ENCODE peak calls at places on chromosomes 3 and 15, in nine cellular contexts. One of them, this sample, is unnamed.
A peak's percentile ranks its signal among the peaks of the same experiment; 100 is the strongest.

GRCh38 chr15:85891470-85891869 is 96.7 kb upstream of the KLHL25 start:
- DNase-seq in stimulated activated CD8-positive, alpha-beta memory T cell treated with anti-CD3 and anti-CD28 coated beads, Interleukin-15, amount 100 ng/mL, for 24 hours: no peak
- DNase-seq in T47D: no peak
- DNase-seq in retina: no peak
- DNase-seq in non-pigmented ciliary epithelial cell: no peak
- DNase-seq in naive thymus-derived CD8-positive, alpha-beta T cell: no peak
- DNase-seq in GM23248: no peak
- DNase-seq in hepatic stellate cell: no peak
- DNase-seq in WTC11: no peak
- DNase-seq in this sample: no peak

GRCh38 chr3:151859125-151859741 is 14.2 kb upstream of the SUCNR1 start:
- DNase-seq in non-pigmented ciliary epithelial cell: no peak
- DNase-seq in GM23248: no peak
- DNase-seq in WTC11: no peak
- DNase-seq in T47D: no peak
- DNase-seq in naive thymus-derived CD8-positive, alpha-beta T cell: no peak
- DNase-seq in retina: no peak
- DNase-seq in stimulated activated CD8-positive, alpha-beta memory T cell treated with anti-CD3 and anti-CD28 coated beads, Interleukin-15, amount 100 ng/mL, for 24 hours: no peak
- DNase-seq in hepatic stellate cell: no peak
- DNase-seq in this sample: no peak

GRCh38 chr3:114685053-114685630 is 391.3 kb downstream of the TIGIT start:
- DNase-seq in hepatic stellate cell: no peak
- DNase-seq in retina: no peak
- DNase-seq in stimulated activated CD8-positive, alpha-beta memory T cell treated with anti-CD3 and anti-CD28 coated beads, Interleukin-15, amount 100 ng/mL, for 24 hours: no peak
- DNase-seq in naive thymus-derived CD8-positive, alpha-beta T cell: no peak
- DNase-seq in T47D: no peak
- DNase-seq in non-pigmented ciliary epithelial cell: no peak
- DNase-seq in WTC11: no peak
- DNase-seq in GM23248: peak; percentile 32
- DNase-seq in this sample: peak; percentile 38

GRCh38 chr15:66038387-66039116 is 169.3 kb downstream of the RAB11A start:
- DNase-seq in hepatic stellate cell: no peak
- DNase-seq in retina: no peak
- DNase-seq in stimulated activated CD8-positive, alpha-beta memory T cell treated with anti-CD3 and anti-CD28 coated beads, Interleukin-15, amount 100 ng/mL, for 24 hours: no peak
- DNase-seq in naive thymus-derived CD8-positive, alpha-beta T cell: no peak
- DNase-seq in GM23248: no peak
- DNase-seq in WTC11: no peak
- DNase-seq in T47D: peak; percentile 9
- DNase-seq in non-pigmented ciliary epithelial cell: no peak
- DNase-seq in this sample: peak; percentile 65

GRCh38 chr15:74964794-74965193 is 8.2 kb upstream of the RPP25 start:
- DNase-seq in hepatic stellate cell: peak; percentile 55
- DNase-seq in stimulated activated CD8-positive, alpha-beta memory T cell treated with anti-CD3 and anti-CD28 coated beads, Interleukin-15, amount 100 ng/mL, for 24 hours: no peak
- DNase-seq in retina: peak; percentile 21
- DNase-seq in WTC11: no peak
- DNase-seq in GM23248: peak; percentile 52
- DNase-seq in naive thymus-derived CD8-positive, alpha-beta T cell: no peak
- DNase-seq in T47D: no peak
- DNase-seq in non-pigmented ciliary epithelial cell: no peak
- DNase-seq in this sample: no peak

GRCh38 chr3:48716508-48716981 is 476 bp downstream of the IP6K2 start:
- DNase-seq in retina: no peak
- DNase-seq in hepatic stellate cell: no peak
- DNase-seq in T47D: no peak
- DNase-seq in GM23248: peak; percentile 44
- DNase-seq in non-pigmented ciliary epithelial cell: no peak
- DNase-seq in WTC11: peak; percentile 29
- DNase-seq in naive thymus-derived CD8-positive, alpha-beta T cell: peak; percentile 24
- DNase-seq in stimulated activated CD8-positive, alpha-beta memory T cell treated with anti-CD3 and anti-CD28 coated beads, Interleukin-15, amount 100 ng/mL, for 24 hours: no peak
- DNase-seq in this sample: peak; percentile 64

GRCh38 chr3:25428003-25428861 is at the start of gene RARB:
- DNase-seq in retina: peak; percentile 97
- DNase-seq in GM23248: peak; percentile 86
- DNase-seq in WTC11: peak; percentile 35
- DNase-seq in stimulated activated CD8-positive, alpha-beta memory T cell treated with anti-CD3 and anti-CD28 coated beads, Interleukin-15, amount 100 ng/mL, for 24 hours: no peak
- DNase-seq in T47D: peak; percentile 63
- DNase-seq in non-pigmented ciliary epithelial cell: peak; percentile 96
- DNase-seq in hepatic stellate cell: peak; percentile 81
- DNase-seq in naive thymus-derived CD8-positive, alpha-beta T cell: no peak
- DNase-seq in this sample: peak; percentile 88

GRCh38 chr15:83380682-83381081 is 66.5 kb upstream of the SH3GL3 start:
- DNase-seq in retina: no peak
- DNase-seq in GM23248: peak; percentile 71
- DNase-seq in WTC11: peak; percentile 34
- DNase-seq in non-pigmented ciliary epithelial cell: no peak
- DNase-seq in stimulated activated CD8-positive, alpha-beta memory T cell treated with anti-CD3 and anti-CD28 coated beads, Interleukin-15, amount 100 ng/mL, for 24 hours: no peak
- DNase-seq in hepatic stellate cell: peak; percentile 50
- DNase-seq in naive thymus-derived CD8-positive, alpha-beta T cell: no peak
- DNase-seq in T47D: peak; percentile 74
- DNase-seq in this sample: peak; percentile 83

GRCh38 chr15:92000709-92001108 is 147.2 kb downstream of the SLCO3A1 start:
- DNase-seq in retina: peak; percentile 56
- DNase-seq in T47D: no peak
- DNase-seq in stimulated activated CD8-positive, alpha-beta memory T cell treated with anti-CD3 and anti-CD28 coated beads, Interleukin-15, amount 100 ng/mL, for 24 hours: no peak
- DNase-seq in non-pigmented ciliary epithelial cell: no peak
- DNase-seq in GM23248: no peak
- DNase-seq in hepatic stellate cell: no peak
- DNase-seq in WTC11: peak; percentile 29
- DNase-seq in naive thymus-derived CD8-positive, alpha-beta T cell: no peak
- DNase-seq in this sample: no peak

GRCh38 chr3:122930371-122930997 is 97.1 kb downstream of the SEMA5B start:
- DNase-seq in stimulated activated CD8-positive, alpha-beta memory T cell treated with anti-CD3 and anti-CD28 coated beads, Interleukin-15, amount 100 ng/mL, for 24 hours: no peak
- DNase-seq in retina: no peak
- DNase-seq in WTC11: no peak
- DNase-seq in T47D: no peak
- DNase-seq in GM23248: no peak
- DNase-seq in non-pigmented ciliary epithelial cell: no peak
- DNase-seq in hepatic stellate cell: no peak
- DNase-seq in naive thymus-derived CD8-positive, alpha-beta T cell: no peak
- DNase-seq in this sample: no peak

GRCh38 chr15:39869251-39869650 is 50.8 kb downstream of the GPR176 start:
- DNase-seq in WTC11: no peak
- DNase-seq in naive thymus-derived CD8-positive, alpha-beta T cell: no peak
- DNase-seq in T47D: no peak
- DNase-seq in retina: no peak
- DNase-seq in hepatic stellate cell: no peak
- DNase-seq in non-pigmented ciliary epithelial cell: no peak
- DNase-seq in stimulated activated CD8-positive, alpha-beta memory T cell treated with anti-CD3 and anti-CD28 coated beads, Interleukin-15, amount 100 ng/mL, for 24 hours: no peak
- DNase-seq in GM23248: no peak
- DNase-seq in this sample: no peak

GRCh38 chr15:57595011-57595866 is 3.5 kb downstream of the MYZAP start:
- DNase-seq in retina: no peak
- DNase-seq in naive thymus-derived CD8-positive, alpha-beta T cell: no peak
- DNase-seq in hepatic stellate cell: no peak
- DNase-seq in stimulated activated CD8-positive, alpha-beta memory T cell treated with anti-CD3 and anti-CD28 coated beads, Interleukin-15, amount 100 ng/mL, for 24 hours: no peak
- DNase-seq in non-pigmented ciliary epithelial cell: no peak
- DNase-seq in GM23248: no peak
- DNase-seq in WTC11: no peak
- DNase-seq in T47D: no peak
- DNase-seq in this sample: no peak

GRCh38 chr3:86793786-86794185 is 197.2 kb downstream of the VGLL3 start:
- DNase-seq in GM23248: peak; percentile 94
- DNase-seq in WTC11: no peak
- DNase-seq in non-pigmented ciliary epithelial cell: peak; percentile 91
- DNase-seq in retina: no peak
- DNase-seq in naive thymus-derived CD8-positive, alpha-beta T cell: no peak
- DNase-seq in stimulated activated CD8-positive, alpha-beta memory T cell treated with anti-CD3 and anti-CD28 coated beads, Interleukin-15, amount 100 ng/mL, for 24 hours: no peak
- DNase-seq in hepatic stellate cell: peak; percentile 58
- DNase-seq in T47D: peak; percentile 1
- DNase-seq in this sample: no peak

GRCh38 chr3:181457190-181457589 is 254.5 kb upstream of the SOX2 start:
- DNase-seq in naive thymus-derived CD8-positive, alpha-beta T cell: no peak
- DNase-seq in retina: no peak
- DNase-seq in T47D: no peak
- DNase-seq in WTC11: no peak
- DNase-seq in non-pigmented ciliary epithelial cell: no peak
- DNase-seq in stimulated activated CD8-positive, alpha-beta memory T cell treated with anti-CD3 and anti-CD28 coated beads, Interleukin-15, amount 100 ng/mL, for 24 hours: no peak
- DNase-seq in GM23248: no peak
- DNase-seq in hepatic stellate cell: no peak
- DNase-seq in this sample: no peak

GRCh38 chr3:85304360-85304964 is 345.7 kb downstream of the CADM2 start:
- DNase-seq in non-pigmented ciliary epithelial cell: no peak
- DNase-seq in hepatic stellate cell: no peak
- DNase-seq in retina: no peak
- DNase-seq in stimulated activated CD8-positive, alpha-beta memory T cell treated with anti-CD3 and anti-CD28 coated beads, Interleukin-15, amount 100 ng/mL, for 24 hours: no peak
- DNase-seq in T47D: peak; percentile 7
- DNase-seq in naive thymus-derived CD8-positive, alpha-beta T cell: no peak
- DNase-seq in WTC11: no peak
- DNase-seq in GM23248: peak; percentile 8
- DNase-seq in this sample: no peak

GRCh38 chr15:41795996-41796395 is 21.7 kb downstream of the MAPKBP1 start:
- DNase-seq in GM23248: peak; percentile 26
- DNase-seq in hepatic stellate cell: no peak
- DNase-seq in WTC11: no peak
- DNase-seq in stimulated activated CD8-positive, alpha-beta memory T cell treated with anti-CD3 and anti-CD28 coated beads, Interleukin-15, amount 100 ng/mL, for 24 hours: no peak
- DNase-seq in T47D: no peak
- DNase-seq in retina: no peak
- DNase-seq in non-pigmented ciliary epithelial cell: no peak
- DNase-seq in naive thymus-derived CD8-positive, alpha-beta T cell: no peak
- DNase-seq in this sample: no peak

GRCh38 chr3:11610044-11610671 is 33.6 kb downstream of the VGLL4 start:
- DNase-seq in naive thymus-derived CD8-positive, alpha-beta T cell: no peak
- DNase-seq in hepatic stellate cell: no peak
- DNase-seq in non-pigmented ciliary epithelial cell: no peak
- DNase-seq in stimulated activated CD8-positive, alpha-beta memory T cell treated with anti-CD3 and anti-CD28 coated beads, Interleukin-15, amount 100 ng/mL, for 24 hours: no peak
- DNase-seq in GM23248: no peak
- DNase-seq in WTC11: no peak
- DNase-seq in T47D: no peak
- DNase-seq in retina: peak; percentile 84
- DNase-seq in this sample: no peak

GRCh38 chr3:38017445-38018295 is 11.8 kb downstream of the PLCD1 start:
- DNase-seq in GM23248: no peak
- DNase-seq in hepatic stellate cell: no peak
- DNase-seq in non-pigmented ciliary epithelial cell: no peak
- DNase-seq in stimulated activated CD8-positive, alpha-beta memory T cell treated with anti-CD3 and anti-CD28 coated beads, Interleukin-15, amount 100 ng/mL, for 24 hours: no peak
- DNase-seq in retina: no peak
- DNase-seq in WTC11: no peak
- DNase-seq in naive thymus-derived CD8-positive, alpha-beta T cell: no peak
- DNase-seq in T47D: no peak
- DNase-seq in this sample: no peak

GRCh38 chr15:48040166-48040817 is 80.5 kb upstream of the SLC24A5 start:
- DNase-seq in non-pigmented ciliary epithelial cell: peak; percentile 10
- DNase-seq in WTC11: no peak
- DNase-seq in retina: no peak
- DNase-seq in T47D: no peak
- DNase-seq in hepatic stellate cell: no peak
- DNase-seq in stimulated activated CD8-positive, alpha-beta memory T cell treated with anti-CD3 and anti-CD28 coated beads, Interleukin-15, amount 100 ng/mL, for 24 hours: no peak
- DNase-seq in naive thymus-derived CD8-positive, alpha-beta T cell: no peak
- DNase-seq in GM23248: peak; percentile 14
- DNase-seq in this sample: no peak

This sample was measured in endodermal cell.